ENCODE peak calls at places on chromosomes 5 and 9, in five cellular contexts. R, E, H, T and Y are unnamed samples.
A peak's percentile ranks its signal among the peaks of the same experiment; 100 is the strongest.

GRCh38 chr5:134083517-134083916 is 31.0 kb upstream of the TCF7 start:
- DNase-seq in R (no peak), E (no peak), H (no peak), T (no peak), Y (no peak)

GRCh38 chr5:10585120-10585915 is 21.4 kb downstream of the ANKRD33B start:
- DNase-seq in R (no peak), E (no peak), H (no peak), T (no peak), Y (no peak)

GRCh38 chr9:30039712-30040111 is 2344.7 kb upstream of the ACO1 start:
- DNase-seq in R (no peak), E (no peak), H (no peak), T (no peak), Y (no peak)

GRCh38 chr9:130144703-130145102 is 27.5 kb upstream of the NCS1 start:
- DNase-seq in R (no peak), E (peak; percentile 32), H (no peak), T (no peak), Y (no peak)

GRCh38 chr9:20087481-20087880 is 298.6 kb upstream of the SLC24A2 start:
- DNase-seq in R (peak; percentile 41), E (no peak), H (no peak), T (no peak), Y (peak; percentile 30)

GRCh38 chr5:10836991-10837390 is 76.0 kb upstream of the DAP start:
- DNase-seq in R (peak; percentile 77), E (no peak), H (no peak), T (no peak), Y (peak; percentile 24)

GRCh38 chr5:139182528-139183296 is 15.5 kb downstream of the SIL1 start:
- DNase-seq in R (no peak), E (no peak), H (no peak), T (no peak), Y (no peak)

GRCh38 chr5:14250778-14251711 is 107.9 kb downstream of the TRIO start:
- DNase-seq in R (no peak), E (no peak), H (no peak), T (no peak), Y (no peak)

GRCh38 chr5:473344-474192 is 30.6 kb downstream of the EXOC3 start:
- DNase-seq in R (peak; percentile 17), E (peak; percentile 37), H (peak; percentile 57), T (no peak), Y (peak; percentile 37)

GRCh38 chr5:6749026-6749716 is 35.9 kb downstream of the TENT4A start:
- DNase-seq in R (no peak), E (no peak), H (no peak), T (no peak), Y (no peak)

GRCh38 chr9:74499111-74499601 is 2.0 kb downstream of the RORB start:
- DNase-seq in R (no peak), E (no peak), H (peak; percentile 15), T (no peak), Y (no peak)

GRCh38 chr9:15306068-15306756 is 804 bp downstream of the TTC39B start:
- DNase-seq in R (peak; percentile 55), E (peak; percentile 83), H (peak; percentile 35), T (peak; percentile 50), Y (peak; percentile 70)

GRCh38 chr9:128499920-128500319 is 4.6 kb upstream of the GLE1 start:
- DNase-seq in R (no peak), E (no peak), H (no peak), T (no peak), Y (no peak)

GRCh38 chr5:167072225-167072624 is 1219.2 kb upstream of the WWC1 start:
- DNase-seq in R (peak; percentile 57), E (no peak), H (no peak), T (no peak), Y (no peak)

GRCh38 chr5:10724799-10725507 is 36.1 kb downstream of the DAP start:
- DNase-seq in R (peak; percentile 92), E (peak; percentile 63), H (peak; percentile 60), T (no peak), Y (peak; percentile 89)

GRCh38 chr5:119333421-119333851 is 22.4 kb upstream of the TNFAIP8 start:
- DNase-seq in R (no peak), E (no peak), H (no peak), T (no peak), Y (no peak)

GRCh38 chr9:77960356-77961153 is 71.1 kb downstream of the GNAQ start:
- DNase-seq in R (no peak), E (no peak), H (no peak), T (no peak), Y (no peak)

GRCh38 chr9:124960409-124960752 is 19.5 kb upstream of the GOLGA1 start:
- DNase-seq in R (peak; percentile 71), E (no peak), H (no peak), T (no peak), Y (peak; percentile 39)

GRCh38 chr5:148998174-148998797 is 64.6 kb downstream of the SH3TC2 start:
- DNase-seq in R (peak; percentile 80), E (no peak), H (no peak), T (no peak), Y (peak; percentile 71)

GRCh38 chr5:125372694-125373621 is 626.5 kb upstream of the ZNF608 start:
- DNase-seq in R (peak; percentile 70), E (no peak), H (no peak), T (peak; percentile 60), Y (no peak)

GRCh38 chr9:119004618-119004990 is 364.6 kb downstream of the BRINP1 start:
- DNase-seq in R (peak; percentile 88), E (peak; percentile 43), H (no peak), T (peak; percentile 99), Y (peak; percentile 76)

GRCh38 chr5:124408738-124409453 is 337.5 kb downstream of the ZNF608 start:
- DNase-seq in R (peak; percentile 37), E (no peak), H (no peak), T (peak; percentile 73), Y (peak; percentile 16)

GRCh38 chr9:72557549-72557948 is 36.1 kb downstream of the TMC1 start:
- DNase-seq in R (peak; percentile 98), E (no peak), H (no peak), T (peak; percentile 95), Y (peak; percentile 95)

GRCh38 chr9:77977210-77977611 is 54.4 kb downstream of the GNAQ start:
- DNase-seq in R (peak; percentile 79), E (peak; percentile 66), H (peak; percentile 51), T (peak; percentile 41), Y (peak; percentile 74)

GRCh38 chr5:149895416-149896345 is 48.9 kb downstream of the PDE6A start:
- DNase-seq in R (peak; percentile 84), E (no peak), H (no peak), T (peak; percentile 56), Y (peak; percentile 52)

GRCh38 chr9:115548826-115549225 is 430.9 kb upstream of the TNC start:
- DNase-seq in R (peak; percentile 42), E (no peak), H (no peak), T (no peak), Y (peak; percentile 80)

DNA sequence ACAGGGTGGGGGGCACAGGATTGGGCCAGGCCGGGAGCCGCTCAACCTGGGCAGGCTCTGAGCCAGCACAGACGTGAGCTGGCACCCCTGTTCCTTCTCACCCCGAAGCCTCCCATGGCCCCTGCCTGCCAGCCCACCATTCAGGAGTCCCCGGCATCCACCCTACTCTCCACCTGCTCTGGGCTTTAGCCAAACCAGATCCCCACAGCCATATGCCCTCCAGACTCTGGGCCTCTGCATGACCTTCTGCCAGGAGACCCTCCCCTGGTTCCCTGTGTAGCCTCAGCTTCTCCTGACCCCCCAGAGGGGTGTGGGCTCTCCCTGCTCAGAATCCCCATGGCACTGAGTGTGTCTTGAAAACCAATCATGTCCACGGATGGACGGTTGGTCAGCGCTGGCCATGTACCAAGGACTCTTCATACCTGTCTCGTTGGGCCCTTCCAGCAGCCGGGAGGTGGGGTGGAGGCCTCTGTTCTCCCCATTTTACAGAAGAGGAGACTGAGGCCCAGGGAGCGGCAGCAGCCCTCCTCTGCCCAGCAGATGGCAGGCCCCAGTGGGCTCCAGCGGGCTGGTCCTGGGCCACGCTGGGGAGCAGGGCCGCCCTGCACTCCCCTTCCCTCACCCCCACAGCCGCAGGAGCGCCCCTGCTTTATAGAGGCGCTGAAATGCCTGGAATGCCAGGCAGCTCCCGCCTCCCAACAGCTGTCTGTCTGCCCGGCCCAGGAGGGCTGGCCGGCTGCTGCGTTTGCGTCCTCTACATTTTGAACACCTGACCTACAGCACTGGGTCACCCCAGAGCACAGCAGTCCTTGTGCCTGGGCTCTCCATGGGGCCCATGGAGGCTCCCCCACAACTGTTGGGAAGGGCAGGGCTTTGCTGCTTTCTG is 3.5 kb upstream of the MYMK start:
- DNase-seq in R (no peak), E (no peak), H (no peak), T (no peak), Y (no peak)
- TF ChIP-seq CTCF in R (no peak), E (no peak), H (no peak), T (no peak), Y (no peak)

DNA sequence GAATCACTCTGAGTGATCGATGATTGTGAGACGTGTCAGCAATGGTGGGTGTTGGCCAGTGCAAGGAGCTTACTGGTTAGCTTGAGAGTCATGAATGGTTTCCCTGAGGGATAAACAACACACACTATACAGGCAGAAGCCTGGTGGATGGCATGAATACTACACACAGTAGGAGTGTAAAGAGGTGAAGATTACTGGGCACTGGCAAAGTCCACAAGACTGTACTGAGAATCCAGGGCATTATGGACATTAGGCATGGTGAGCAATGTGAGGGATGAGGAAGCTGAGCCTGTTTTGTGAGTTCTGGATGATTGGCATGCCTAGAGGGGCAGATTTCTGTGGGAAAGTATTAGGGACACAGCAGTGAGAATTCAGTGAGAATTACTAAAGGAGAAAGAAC is 71.3 kb downstream of the KDM4C start:
- DNase-seq in R (peak; percentile 20), E (no peak), H (no peak), T (no peak), Y (no peak)
- TF ChIP-seq CTCF in R (peak; percentile 7), E (no peak), H (no peak), T (peak; percentile 20), Y (peak; percentile 18)

DNA sequence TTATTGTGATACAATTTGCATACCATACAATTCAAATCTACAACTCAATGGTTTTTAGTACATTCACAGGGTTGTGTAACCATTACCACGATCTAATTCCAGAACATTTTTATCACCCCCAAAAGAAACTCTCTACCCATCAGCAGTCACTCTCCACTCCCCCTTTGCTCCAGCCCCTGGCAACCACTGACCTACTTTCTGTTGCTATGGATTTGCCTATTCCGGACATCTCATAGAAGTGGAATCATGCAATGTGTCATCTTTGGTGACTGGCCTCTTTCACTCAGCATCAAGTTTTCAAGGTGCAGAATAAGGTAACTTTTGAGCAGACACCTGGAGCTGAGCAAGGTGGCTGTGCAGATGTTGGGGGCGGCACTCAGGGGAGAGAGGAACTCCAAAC is 32.1 kb upstream of the HAND1 start:
- DNase-seq in R (no peak), E (no peak), H (no peak), T (no peak), Y (no peak)
- TF ChIP-seq CTCF in R (no peak), E (no peak), H (no peak), T (no peak), Y (no peak)

DNA sequence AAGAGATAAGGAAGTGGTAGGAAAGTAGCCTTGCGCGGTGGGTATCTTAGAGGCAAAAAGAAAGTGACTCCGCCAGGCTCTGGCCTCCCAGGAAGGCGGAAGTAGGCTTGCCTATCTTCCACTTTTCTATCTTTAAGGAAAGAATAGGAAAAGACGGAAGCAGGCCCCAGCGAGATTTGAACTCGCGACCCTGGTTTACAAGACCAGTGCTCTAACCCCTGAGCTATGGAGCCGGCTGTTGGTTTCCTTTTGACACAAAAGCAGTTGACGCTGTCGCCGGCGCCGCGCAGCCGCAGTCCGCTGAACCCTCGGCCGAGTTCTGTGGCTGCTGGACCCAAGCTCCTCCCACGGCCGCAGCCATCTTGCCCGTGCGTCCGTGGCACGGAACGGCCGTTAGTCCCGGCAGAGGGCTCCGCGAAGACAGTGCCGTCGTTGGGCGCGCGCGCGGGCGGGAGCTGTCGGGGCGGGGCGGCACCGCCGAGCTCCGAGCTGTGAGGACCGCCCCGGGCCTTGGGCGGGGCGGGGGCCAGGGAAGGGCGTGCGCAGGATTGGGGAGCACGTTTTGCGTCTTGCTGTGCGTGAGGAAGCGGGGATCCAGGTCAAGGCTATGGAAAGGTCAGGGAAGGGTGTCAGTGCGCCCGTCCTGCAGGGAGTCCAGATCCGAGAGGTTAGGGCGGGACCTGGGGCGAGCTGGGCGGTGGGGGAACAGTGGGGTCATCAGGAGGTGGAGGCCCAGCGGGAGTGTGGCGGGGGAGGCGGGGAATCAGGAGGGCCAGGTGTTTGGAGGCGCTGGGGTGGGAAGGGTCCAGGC is 13.3 kb downstream of the TRIM7 start:
- DNase-seq in R (peak; percentile 94), E (peak; percentile 97), H (peak; percentile 93), T (no peak), Y (peak; percentile 97)
- TF ChIP-seq CTCF in R (no peak), E (no peak), H (no peak), T (no peak), Y (no peak)